ENCODE peak calls at places on chromosomes 2 and 18, in seven cellular contexts. U, D, Y, V, W, X and C are unnamed samples. For H3K27me3 and H3K36me3, the result is how much of the 10 kb centered on the place peaks cover.

GRCh38 chr2:70242552-70242951 is 5.9 kb downstream of the TIA1 start:
- DNase-seq in W (no peak), U (no peak), X (no peak), V (no peak), D (no peak), Y (no peak), C (no peak)

GRCh38 chr2:159076233-159076632 is 107.8 kb downstream of the TANC1 start:
- DNase-seq in X (no peak), V (no peak), W (no peak), Y (no peak), D (no peak), U (no peak), C (no peak)

GRCh38 chr2:102839668-102840388 is 78.0 kb downstream of the TMEM182 start:
- DNase-seq in X (peak), Y (peak), W (no peak), U (peak), D (no peak), V (no peak), C (peak)

GRCh38 chr18:46253498-46253897 is 149.3 kb downstream of the HAUS1 start:
- DNase-seq in W (no peak), Y (no peak), V (no peak), X (no peak), U (no peak), D (no peak), C (no peak)

GRCh38 chr18:36275561-36275960 is 22.0 kb upstream of the FHOD3 start:
- DNase-seq in D (no peak), U (no peak), X (no peak), Y (no peak), V (no peak), W (no peak), C (no peak)

GRCh38 chr2:72172478-72172877 is 24.8 kb upstream of the CYP26B1 start:
- DNase-seq in V (no peak), W (no peak), Y (no peak), X (no peak), U (no peak), D (no peak), C (no peak)

GRCh38 chr2:63591566-63592175 is 2.9 kb downstream of the MDH1 start:
- DNase-seq in X (no peak), D (no peak), Y (no peak), V (no peak), U (no peak), W (no peak), C (no peak)

GRCh38 chr2:178006710-178007109 is 65.9 kb downstream of the PDE11A start:
- DNase-seq in W (no peak), U (no peak), X (no peak), V (no peak), D (no peak), Y (no peak), C (no peak)

GRCh38 chr2:6053711-6054393 is 361.7 kb downstream of the SOX11 start:
- DNase-seq in X (no peak), U (no peak), V (no peak), Y (no peak), D (no peak), W (no peak), C (peak)

GRCh38 chr18:59270689-59271257 is 2.5 kb downstream of the RAX start:
- DNase-seq in D (no peak), V (no peak), Y (no peak), X (no peak), W (no peak), U (no peak), C (peak)

GRCh38 chr18:49028801-49029506 is 78.2 kb upstream of the SMAD7 start:
- DNase-seq in V (peak), U (no peak), X (no peak), Y (no peak), W (no peak), D (no peak), C (no peak)

GRCh38 chr2:69514406-69514805 is 77.2 kb upstream of the NFU1 start:
- DNase-seq in W (no peak), Y (no peak), D (no peak), V (no peak), X (no peak), U (no peak), C (peak)

GRCh38 chr2:203706403-203706802 is at the start of gene CD28:
- DNase-seq in D (no peak), X (peak), U (no peak), V (no peak), Y (peak), W (peak), C (no peak)

GRCh38 chr2:100257939-100258338 is 64.4 kb downstream of the LONRF2 start:
- DNase-seq in D (no peak), X (no peak), U (no peak), Y (no peak), V (no peak), W (no peak), C (no peak)

GRCh38 chr2:128284841-128285240 is 33.8 kb downstream of the HS6ST1 start:
- DNase-seq in W (no peak), U (no peak), X (no peak), D (peak), Y (no peak), V (no peak), C (no peak)

GRCh38 chr2:226211439-226211838 is 588.2 kb downstream of the IRS1 start:
- DNase-seq in X (peak), D (no peak), Y (no peak), W (no peak), V (no peak), U (no peak), C (no peak)

GRCh38 chr2:158359846-158360245 is 96.7 kb downstream of the CCDC148 start:
- DNase-seq in V (no peak), X (no peak), W (no peak), U (no peak), D (no peak), Y (no peak), C (no peak)

GRCh38 chr2:171811229-171811628 is 82.8 kb downstream of the SLC25A12 start:
- DNase-seq in D (no peak), W (no peak), Y (peak), V (no peak), U (peak), X (no peak), C (no peak)

GRCh38 chr2:28342081-28342967 is 50.3 kb upstream of the FOSL2 start:
- DNase-seq in U (no peak), V (peak), X (peak), W (no peak), Y (no peak), D (no peak), C (peak)

GRCh38 chr2:47735912-47736311 is 47.0 kb upstream of the MSH6 start:
- DNase-seq in Y (peak), D (no peak), U (no peak), X (no peak), V (no peak), W (no peak), C (no peak)

GRCh38 chr2:159875083-159875482 is 77.1 kb upstream of the CD302 start:
- DNase-seq in Y (no peak), V (no peak), U (no peak), W (no peak), D (peak), X (no peak), C (no peak)

GRCh38 chr2:142825861-142826260 is 51.6 kb upstream of the KYNU start:
- DNase-seq in D (no peak), U (no peak), Y (no peak), W (no peak), X (no peak), V (no peak), C (no peak)

GRCh38 chr2:48699377-48699951 is 56.1 kb downstream of the LHCGR start:
- DNase-seq in D (no peak), X (no peak), Y (no peak), U (no peak), W (no peak), V (no peak), C (no peak)

DNA sequence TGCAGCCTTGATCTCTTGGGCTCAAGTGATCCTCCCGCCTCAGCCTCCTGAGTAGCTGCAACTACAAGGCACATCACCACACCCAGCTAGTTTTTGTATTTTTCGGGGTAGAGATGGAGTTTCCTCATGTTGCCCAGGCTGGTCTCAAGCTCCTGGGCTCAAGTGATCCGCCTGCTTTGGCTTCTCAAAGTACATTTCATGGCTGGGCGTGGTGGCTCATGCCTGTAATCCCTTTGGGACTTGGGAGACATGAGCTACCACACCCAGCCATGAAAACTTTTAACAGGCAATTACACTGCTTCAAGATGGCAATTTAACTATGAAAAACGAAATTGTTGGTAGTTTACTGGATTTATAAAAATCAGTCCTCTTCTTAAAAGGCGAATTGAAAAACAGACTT is 69.7 kb downstream of the MEP1B start:
- DNase-seq in D (no peak), Y (no peak), W (no peak), X (no peak), V (no peak), U (no peak), C (no peak)
- H3K27me3 ChIP-seq in D (under half), Y (under half), W (under half), X (under half), V (under half), U (under half), C (under half)

GRCh38 chr2:45342-46130 is 769 bp downstream of the FAM110C start:
- DNase-seq in D (peak), U (no peak), V (no peak), X (no peak), Y (no peak), W (no peak), C (peak)

GRCh38 chr2:44748-45341 is 1.5 kb downstream of the FAM110C start:
- DNase-seq in X (no peak), D (peak), U (no peak), V (no peak), W (no peak), Y (no peak), C (peak)

GRCh38 chr2:46131-46470 is 204 bp downstream of the FAM110C start:
- DNase-seq in Y (no peak), D (no peak), V (no peak), X (no peak), U (no peak), W (no peak), C (peak)

GRCh38 chr2:46471-47345 is at the start of gene FAM110C:
- DNase-seq in W (peak), U (no peak), V (peak), X (peak), Y (no peak), D (peak), C (peak)

GRCh38 chr2:47346-48218 is 1.3 kb upstream of the FAM110C start:
- DNase-seq in U (no peak), Y (no peak), X (no peak), V (no peak), W (no peak), D (peak), C (peak)
- H3K4me3 ChIP-seq in U (no peak), Y (no peak), X (peak), V (peak), W (no peak), D (peak), C (peak)

GRCh38 chr2:238277695-238278094 is 10.7 kb downstream of the PER2 start:
- DNase-seq in U (no peak), V (no peak), Y (no peak), W (no peak), D (no peak), X (no peak), C (peak)

GRCh38 chr2:238280083-238280816 is 8.2 kb downstream of the PER2 start:
- DNase-seq in U (no peak), V (no peak), X (no peak), Y (no peak), D (no peak), W (no peak), C (no peak)

GRCh38 chr2:238279324-238279682 is 9.1 kb downstream of the PER2 start:
- DNase-seq in X (no peak), W (no peak), V (no peak), D (no peak), U (no peak), Y (no peak), C (no peak)

GRCh38 chr2:238281826-238282480 is 6.5 kb downstream of the PER2 start:
- DNase-seq in W (no peak), Y (no peak), D (peak), V (no peak), X (no peak), U (no peak), C (no peak)

GRCh38 chr2:238278626-238279323 is 9.6 kb downstream of the PER2 start:
- DNase-seq in Y (no peak), D (no peak), X (no peak), U (no peak), V (no peak), W (no peak), C (no peak)
- H3K36me3 ChIP-seq in Y (under half), D (under half), X (under half), U (under half), V (under half), W (under half), C (under half)

GRCh38 chr2:221468288-221468687 is 103.8 kb downstream of the EPHA4 start:
- DNase-seq in D (no peak), X (no peak), U (no peak), W (no peak), Y (no peak), V (no peak), C (peak)
- H3K27me3 ChIP-seq in D (under half), X (under half), U (under half), W (under half), Y (under half), V (under half), C (under half)